ENCODE peak calls at places on chromosomes 12 and 14, in five cellular contexts. V is SHP77, M is COR-L47, G is colonic mucosa, X is left cardiac atrium. P is an unnamed sample.

GRCh38 chr12:84874125-84874824 is 38.3 kb downstream of the SLC6A15 start:
- DNase-seq in V (peak; percentile 58), M (peak; percentile 53), G (no peak), X (no peak), P (peak; percentile 7)

GRCh38 chr14:49549881-49550280 is 36.3 kb downstream of the RPS29 start:
- DNase-seq in V (no peak), M (no peak), G (no peak), X (no peak), P (no peak)

GRCh38 chr14:19902409-19902808 is 18.0 kb upstream of the OR4K5 start:
- DNase-seq in V (no peak), M (no peak), G (no peak), X (no peak), P (no peak)

GRCh38 chr12:124398578-124399227 is 103.8 kb downstream of the RFLNA start:
- DNase-seq in V (no peak), M (no peak), G (peak; percentile 57), X (peak; percentile 92), P (no peak)

GRCh38 chr12:121814429-121815119 is 10.8 kb downstream of the SETD1B start:
- DNase-seq in V (no peak), M (no peak), G (no peak), X (no peak), P (no peak)

GRCh38 chr14:103734081-103734888 is 18.7 kb downstream of the ZFYVE21 start:
- DNase-seq in V (no peak), M (no peak), G (no peak), X (no peak), P (no peak)

GRCh38 chr12:128794661-128795529 is 28.9 kb downstream of the SLC15A4 start:
- DNase-seq in V (no peak), M (no peak), G (no peak), X (no peak), P (no peak)

GRCh38 chr12:89884917-89885316 is 176.3 kb upstream of the ATP2B1 start:
- DNase-seq in V (no peak), M (no peak), G (no peak), X (no peak), P (peak; percentile 57)

GRCh38 chr14:53955671-53956426 is 776 bp downstream of the BMP4 start:
- DNase-seq in V (no peak), M (no peak), G (peak; percentile 75), X (peak; percentile 82), P (no peak)

GRCh38 chr14:22225526-22226133 is 363.4 kb downstream of the DAD1 start:
- DNase-seq in V (no peak), M (no peak), G (no peak), X (no peak), P (no peak)

GRCh38 chr12:85280138-85280983 is at the start of gene ALX1:
- DNase-seq in V (no peak), M (no peak), G (peak; percentile 21), X (peak; percentile 21), P (no peak)

GRCh38 chr14:49464885-49465284 is 121.3 kb downstream of the RPS29 start:
- DNase-seq in V (no peak), M (no peak), G (no peak), X (no peak), P (no peak)

GRCh38 chr12:57543666-57544065 is 3.3 kb downstream of the DCTN2 start:
- DNase-seq in V (no peak), M (no peak), G (no peak), X (no peak), P (no peak)

GRCh38 chr12:20917819-20918218 is 107.3 kb downstream of the SLCO1B3 start:
- DNase-seq in V (no peak), M (no peak), G (no peak), X (no peak), P (no peak)

GRCh38 chr12:71865166-71865713 is 25.7 kb downstream of the TBC1D15 start:
- DNase-seq in V (no peak), M (no peak), G (no peak), X (no peak), P (no peak)

GRCh38 chr12:79983492-79983891 is 48.6 kb upstream of the PPP1R12A start:
- DNase-seq in V (no peak), M (no peak), G (no peak), X (no peak), P (no peak)

P was measured in NCI-H1930.